ENCODE peak calls at places on chromosomes 6 and 20, in nine cellular contexts. I is CD4-positive, alpha-beta T cell; G is astrocyte of the spinal cord; V is fibroblast of the aortic adventitia; P is A549; D is chondrocyte; H is epithelial cell of esophagus; S is choroid plexus epithelial cell; Z is lower lobe of right lung. K is an unnamed sample.

GRCh38 chr6:88914180-88914579 is 49.2 kb downstream of the RNGTT start:
- DNase-seq in S (peak; percentile 28), V (no peak), P (no peak), H (no peak), I (no peak), G (no peak), Z (no peak), D (no peak), K (no peak)

GRCh38 chr6:106446287-106446885 is 85.9 kb downstream of the CRYBG1 start:
- DNase-seq in G (peak; percentile 38), S (peak; percentile 42), Z (no peak), D (no peak), V (peak; percentile 51), I (no peak), H (no peak), P (peak; percentile 6), K (no peak)

GRCh38 chr6:36924131-36924530 is 30.4 kb upstream of the PI16 start:
- DNase-seq in Z (no peak), I (no peak), S (peak; percentile 71), G (peak; percentile 52), V (no peak), H (peak; percentile 21), P (no peak), D (no peak), K (no peak)

GRCh38 chr20:57633945-57634491 is 13.8 kb upstream of the ZBP1 start:
- DNase-seq in G (no peak), I (no peak), P (no peak), D (no peak), H (no peak), Z (no peak), V (no peak), S (no peak), K (no peak)

GRCh38 chr6:137234505-137234863 is 15.3 kb upstream of the IFNGR1 start:
- DNase-seq in D (no peak), Z (no peak), G (no peak), S (no peak), I (no peak), H (peak; percentile 81), P (no peak), V (no peak), K (no peak)

GRCh38 chr20:43925215-43925614 is 10.6 kb downstream of the TOX2 start:
- DNase-seq in P (no peak), D (no peak), S (no peak), I (no peak), H (no peak), Z (no peak), G (no peak), V (no peak), K (no peak)

GRCh38 chr20:26277339-26277738 is 580.7 kb upstream of the ZNF337 start:
- DNase-seq in P (no peak), S (no peak), H (no peak), D (peak; percentile 77), Z (no peak), V (no peak), G (no peak), I (no peak), K (no peak)

GRCh38 chr6:109001554-109001953 is 93.1 kb downstream of the SESN1 start:
- DNase-seq in G (no peak), H (no peak), Z (no peak), I (no peak), S (peak; percentile 22), D (no peak), P (no peak), V (peak; percentile 12), K (no peak)

GRCh38 chr6:112298021-112298745 is 43.8 kb upstream of the LAMA4 start:
- DNase-seq in P (peak; percentile 45), D (no peak), S (peak; percentile 97), Z (no peak), I (no peak), H (no peak), G (peak; percentile 97), V (peak; percentile 92), K (no peak)

GRCh38 chr6:1336246-1336843 is 24.4 kb downstream of the FOXQ1 start:
- DNase-seq in P (peak; percentile 66), D (no peak), I (no peak), G (no peak), Z (no peak), V (no peak), S (peak; percentile 41), H (peak; percentile 93), K (peak; percentile 55)

GRCh38 chr20:25223179-25223661 is 24.7 kb upstream of the PYGB start:
- DNase-seq in S (peak; percentile 96), I (no peak), P (peak; percentile 92), G (peak; percentile 97), V (peak; percentile 74), Z (no peak), H (peak; percentile 91), D (peak; percentile 89), K (no peak)
- TF ChIP-seq CTCF in S (peak; percentile 17), I (no peak), P (peak; percentile 47), G (peak; percentile 33), V (no peak), Z (no peak), H (peak; percentile 16), D (peak; percentile 55), K (no peak)

DNA sequence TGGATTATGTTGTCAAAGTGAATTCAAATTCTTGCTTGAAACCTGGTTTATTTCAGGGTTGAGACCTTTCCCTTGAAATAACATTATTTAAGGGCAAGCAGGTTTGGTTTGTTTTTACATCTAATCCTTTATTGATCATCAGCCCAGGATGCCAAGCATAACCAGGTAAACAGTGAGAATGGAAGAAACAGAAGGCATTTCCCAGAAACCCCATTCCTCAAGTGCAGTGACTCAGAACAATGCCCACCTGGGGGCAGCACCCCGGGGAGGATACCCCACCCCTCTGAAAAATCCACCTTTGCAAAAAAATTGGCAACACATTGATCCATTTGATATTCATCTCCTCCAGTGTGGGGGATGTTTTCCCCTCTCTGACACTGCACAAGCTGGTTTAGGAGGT is 32.5 kb downstream of the POFUT1 start:
- DNase-seq in I (no peak), D (peak; percentile 14), S (no peak), P (no peak), Z (no peak), V (no peak), H (no peak), G (no peak), K (peak; percentile 18)
- TF ChIP-seq CTCF in I (no peak), D (peak; percentile 45), S (peak; percentile 16), P (no peak), Z (no peak), V (no peak), H (no peak), G (no peak), K (peak; percentile 60)

DNA sequence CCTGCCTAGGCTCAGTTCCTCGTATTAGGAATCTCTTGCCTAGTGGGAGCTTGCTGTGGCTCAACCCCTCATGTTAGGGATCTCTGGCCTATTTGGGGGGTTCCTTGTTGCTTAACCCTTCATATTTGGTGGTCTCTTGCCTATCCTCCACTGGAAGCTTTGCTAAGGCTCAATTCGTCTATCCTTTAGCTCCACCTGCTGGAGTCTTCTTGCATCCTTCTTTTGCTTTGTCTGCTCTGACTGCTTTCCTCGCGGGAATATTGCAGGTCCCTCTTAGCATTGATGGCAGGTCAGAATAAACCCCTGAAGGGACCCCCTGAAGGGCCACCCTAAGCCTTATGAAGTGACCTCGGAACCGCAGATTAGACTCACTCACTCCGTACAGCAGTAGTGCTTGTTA is 203.0 kb upstream of the TBX18 start:
- DNase-seq in D (no peak), V (peak; percentile 65), Z (no peak), I (no peak), P (peak; percentile 65), G (peak; percentile 48), H (peak; percentile 57), S (peak; percentile 79), K (no peak)
- TF ChIP-seq CTCF in D (peak; percentile 82), V (peak; percentile 71), Z (no peak), I (no peak), P (peak; percentile 57), G (peak; percentile 57), H (peak; percentile 57), S (peak; percentile 84), K (peak; percentile 42)

GRCh38 chr20:15930324-15931305 is 642.6 kb downstream of the KIF16B start:
- DNase-seq in H (peak; percentile 59), S (peak; percentile 72), G (peak; percentile 47), V (no peak), D (no peak), Z (no peak), P (peak; percentile 43), I (no peak), K (no peak)
- TF ChIP-seq CTCF in H (peak; percentile 77), S (peak; percentile 72), G (peak; percentile 62), V (no peak), D (peak; percentile 88), Z (peak; percentile 40), P (peak; percentile 44), I (no peak), K (peak; percentile 76)

GRCh38 chr20:1449370-1449769 is 17.3 kb downstream of the NSFL1C start:
- DNase-seq in D (no peak), Z (no peak), V (no peak), S (no peak), H (no peak), G (no peak), I (no peak), P (no peak), K (no peak)
- TF ChIP-seq CTCF in D (no peak), Z (no peak), V (no peak), S (no peak), H (no peak), G (no peak), I (no peak), P (no peak), K (no peak)

GRCh38 chr20:1334761-1335160 is 5.8 kb upstream of the SDCBP2 start:
- DNase-seq in D (no peak), Z (no peak), H (peak; percentile 65), S (no peak), G (no peak), I (no peak), P (peak; percentile 49), V (no peak), K (no peak)
- TF ChIP-seq CTCF in D (no peak), Z (no peak), H (peak; percentile 43), S (peak; percentile 15), G (no peak), I (no peak), P (peak; percentile 15), V (no peak), K (no peak)